ENCODE peak calls at places on chromosomes 3 and 15, in five cellular contexts. L is GM23248, T is OCI-LY7, S is PC-3, Z is PC-9. O is an unnamed sample.

GRCh38 chr15:36447373-36447772 is 132.1 kb upstream of the CDIN1 start:
- DNase-seq in T (no peak), Z (no peak), S (no peak), L (no peak), O (no peak)

GRCh38 chr3:37946531-37946889 is 44.1 kb upstream of the VILL start:
- DNase-seq in T (no peak), Z (no peak), L (no peak), S (no peak), O (no peak)

GRCh38 chr3:61582287-61582686 is 20.9 kb downstream of the PTPRG start:
- DNase-seq in T (no peak), L (no peak), S (no peak), Z (no peak), O (no peak)

GRCh38 chr3:66812126-66812525 is 186.0 kb upstream of the KBTBD8 start:
- DNase-seq in L (no peak), Z (no peak), T (no peak), S (no peak), O (no peak)

GRCh38 chr3:132033471-132033870 is 1.3 kb downstream of the CPNE4 start:
- DNase-seq in T (no peak), L (no peak), S (no peak), Z (no peak), O (no peak)

GRCh38 chr15:67080900-67081431 is 15.6 kb downstream of the SMAD3 start:
- DNase-seq in S (peak; percentile 43), T (peak; percentile 98), L (peak; percentile 98), Z (no peak), O (peak; percentile 96)

GRCh38 chr15:28942046-28942445 is 56.3 kb downstream of the APBA2 start:
- DNase-seq in L (no peak), Z (no peak), S (no peak), T (no peak), O (no peak)

GRCh38 chr15:91291673-91292072 is 191.6 kb downstream of the SV2B start:
- DNase-seq in L (no peak), T (peak; percentile 61), S (no peak), Z (no peak), O (peak; percentile 65)

GRCh38 chr15:91625506-91625905 is 228.0 kb upstream of the SLCO3A1 start:
- DNase-seq in Z (peak; percentile 60), S (peak; percentile 36), L (no peak), T (no peak), O (no peak)

GRCh38 chr15:74809242-74809641 is 3.4 kb upstream of the LMAN1L start:
- DNase-seq in L (no peak), S (no peak), Z (no peak), T (no peak), O (peak; percentile 66)

GRCh38 chr15:98025237-98025636 is 64.7 kb downstream of the ARRDC4 start:
- DNase-seq in L (peak; percentile 59), S (peak; percentile 64), Z (no peak), T (no peak), O (no peak)

GRCh38 chr15:60932051-60932915 is 296.8 kb downstream of the RORA start:
- DNase-seq in T (no peak), Z (peak; percentile 85), S (peak; percentile 88), L (peak; percentile 96), O (peak; percentile 42)

GRCh38 chr3:188627652-188628051 is 473.7 kb downstream of the LPP start:
- DNase-seq in Z (no peak), L (peak; percentile 85), S (peak; percentile 91), T (no peak), O (no peak)

GRCh38 chr15:72486144-72486543 is 12.0 kb downstream of the ARIH1 start:
- DNase-seq in T (no peak), Z (no peak), L (no peak), S (no peak), O (no peak)

GRCh38 chr3:67000006-67000405 is 1.9 kb downstream of the KBTBD8 start:
- DNase-seq in T (peak; percentile 82), L (peak; percentile 87), Z (no peak), S (peak; percentile 20), O (peak; percentile 92)

GRCh38 chr3:193509103-193509965 is 45.4 kb downstream of the ATP13A4 start:
- DNase-seq in Z (no peak), L (no peak), T (no peak), S (no peak), O (no peak)

GRCh38 chr15:77607111-77607893 is 25.4 kb downstream of the LINGO1 start:
- DNase-seq in L (peak; percentile 79), Z (no peak), S (no peak), T (no peak), O (no peak)

GRCh38 chr3:149466192-149466591 is 8.3 kb upstream of the TM4SF4 start:
- DNase-seq in L (peak; percentile 89), Z (peak; percentile 15), S (peak; percentile 45), T (no peak), O (no peak)

GRCh38 chr15:61051570-61052031 is 177.5 kb downstream of the RORA start:
- DNase-seq in T (peak; percentile 1), L (peak; percentile 85), Z (peak; percentile 29), S (peak; percentile 20), O (peak; percentile 44)

GRCh38 chr15:70014860-70015490 is 82.7 kb downstream of the TLE3 start:
- DNase-seq in S (no peak), L (no peak), T (peak; percentile 93), Z (peak; percentile 46), O (peak; percentile 78)

GRCh38 chr3:169091196-169091595 is 572.3 kb downstream of the MECOM start:
- DNase-seq in L (peak; percentile 87), S (no peak), T (no peak), Z (no peak), O (no peak)

GRCh38 chr3:171352387-171352935 is 107.7 kb downstream of the TNIK start:
- DNase-seq in L (no peak), S (no peak), Z (no peak), T (no peak), O (no peak)

GRCh38 chr3:151460240-151460639 is 621 bp downstream of the IGSF10 start:
- DNase-seq in L (peak; percentile 50), S (peak; percentile 27), T (no peak), Z (no peak), O (no peak)

GRCh38 chr15:57403007-57403406 is 26.7 kb downstream of the CGNL1 start:
- DNase-seq in T (no peak), Z (no peak), L (no peak), S (no peak), O (no peak)

GRCh38 chr3:115671761-115672455 is 48.6 kb downstream of the GAP43 start:
- DNase-seq in T (no peak), L (no peak), S (no peak), Z (no peak), O (no peak)

DNA sequence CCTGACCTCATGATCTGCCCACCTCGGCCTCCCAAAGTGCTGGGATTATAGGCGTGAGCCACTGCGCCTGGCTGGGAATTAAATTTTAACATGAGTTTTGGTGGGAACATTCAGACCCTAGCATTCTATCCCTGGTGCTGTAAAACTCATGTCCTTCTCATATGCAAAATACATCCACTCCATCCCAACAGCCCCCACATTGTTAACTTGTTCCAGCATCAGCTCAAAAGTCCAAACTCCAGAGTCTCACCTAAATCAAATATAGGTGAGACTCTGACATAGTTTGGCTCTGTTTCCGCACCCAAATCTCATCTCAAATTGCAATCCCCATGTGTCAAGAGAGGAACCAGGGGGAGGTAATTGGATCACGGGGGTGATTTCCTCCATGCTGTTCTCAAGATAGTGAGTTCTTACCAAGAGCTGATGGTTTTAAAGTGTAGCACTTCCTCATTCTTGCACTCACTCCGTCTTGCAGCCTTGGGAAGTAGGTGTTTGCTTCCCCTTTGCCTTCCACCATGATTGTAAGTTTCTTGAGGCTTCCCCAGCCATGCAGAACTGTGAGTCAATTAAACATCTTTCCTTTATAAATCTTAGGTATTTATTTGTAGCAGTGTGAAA is 96.2 kb upstream of the PLCL2 start:
- DNase-seq in L (no peak), S (no peak), T (no peak), Z (no peak), O (no peak)
- H3K9me2 ChIP-seq in L (no peaks in the 10 kb centered on the region), S (no peaks in the 10 kb centered on the region), T (no peaks in the 10 kb centered on the region), Z (no peaks in the 10 kb centered on the region), O (no peaks in the 10 kb centered on the region)

DNA sequence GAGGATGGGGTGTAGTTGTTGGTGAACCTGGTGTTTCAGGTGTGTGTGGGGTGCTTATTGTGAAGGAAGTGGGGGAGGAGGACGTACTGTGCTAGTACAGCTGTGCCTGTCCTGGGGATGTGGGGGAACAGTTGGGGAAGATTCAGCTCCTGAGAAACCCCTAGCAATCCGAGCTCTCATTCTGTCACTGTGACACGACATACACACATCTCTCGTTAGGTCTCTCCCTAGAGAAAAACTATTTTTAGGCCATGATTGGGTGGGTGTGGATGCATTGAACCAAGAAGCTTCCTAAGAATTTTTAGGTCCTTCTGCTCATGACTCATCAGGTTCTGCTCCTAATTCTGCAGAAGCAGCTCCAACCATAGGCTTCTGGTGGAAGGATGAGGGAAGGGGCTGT is 54.3 kb downstream of the SLC30A4 start:
- DNase-seq in S (no peak), L (peak; percentile 10), Z (no peak), T (no peak), O (no peak)
- H3K9me2 ChIP-seq in S (no peaks in the 10 kb centered on the region), L (no peaks in the 10 kb centered on the region), Z (no peaks in the 10 kb centered on the region), T (no peaks in the 10 kb centered on the region), O (no peaks in the 10 kb centered on the region)

DNA sequence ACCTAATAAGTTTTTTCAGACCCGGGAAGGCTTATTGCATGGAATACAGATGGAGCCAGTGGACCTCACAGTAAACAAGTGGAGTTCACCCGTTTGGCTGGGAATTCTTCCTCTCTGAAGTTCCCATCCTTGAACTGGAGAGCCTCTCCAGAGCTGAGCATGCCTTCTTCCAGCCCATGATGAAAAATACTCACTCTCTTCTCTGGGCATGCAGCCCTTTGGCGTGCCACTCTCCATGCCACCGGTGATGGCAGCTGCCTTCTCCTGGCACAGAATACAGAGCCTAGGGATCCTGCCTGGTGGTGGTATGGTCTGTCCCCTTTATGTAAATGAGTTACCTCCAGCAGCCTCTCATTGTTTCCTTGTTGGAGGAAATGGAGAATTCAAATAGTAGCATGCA is 150.8 kb downstream of the LEKR1 start:
- DNase-seq in L (no peak), S (no peak), T (no peak), Z (no peak), O (no peak)
- H3K9me2 ChIP-seq in L (no peaks in the 10 kb centered on the region), S (no peaks in the 10 kb centered on the region), T (no peaks in the 10 kb centered on the region), Z (no peaks in the 10 kb centered on the region), O (no peaks in the 10 kb centered on the region)

DNA sequence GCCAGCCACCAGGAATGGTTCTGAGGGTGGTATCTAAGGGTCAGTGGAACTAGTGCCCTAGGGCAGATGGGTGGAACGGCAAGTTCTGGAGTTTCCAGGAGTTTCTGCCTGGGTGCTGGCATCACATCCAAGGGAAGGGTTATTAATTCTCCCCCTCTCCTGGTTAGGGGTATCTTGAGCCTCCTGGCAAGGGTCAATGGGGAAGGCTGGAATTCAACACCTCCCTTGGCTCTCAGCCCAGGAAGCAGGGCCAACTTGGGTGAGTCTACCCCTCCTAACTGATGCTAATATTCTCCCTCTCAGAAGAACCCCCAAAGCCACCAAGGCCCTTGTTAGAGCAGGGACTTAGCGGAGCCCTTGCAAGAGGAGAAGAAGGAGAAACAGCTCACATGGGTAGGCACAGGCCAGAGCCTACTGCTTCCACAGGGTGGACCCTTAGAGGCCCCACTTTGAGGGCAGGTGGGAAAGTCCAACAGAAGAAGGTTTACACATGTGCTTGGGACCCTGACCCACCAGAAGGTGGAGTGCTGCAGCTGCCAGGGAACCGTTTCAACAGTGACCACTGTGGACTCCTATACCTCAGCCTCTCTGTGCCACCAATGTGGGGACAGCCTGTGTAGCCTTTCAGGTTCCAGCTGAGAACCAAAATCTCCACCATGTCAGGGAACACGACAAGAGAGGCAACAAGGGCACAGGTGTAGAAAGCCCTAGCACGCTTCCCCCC is 3.3 kb downstream of the TMEM115 start:
- DNase-seq in L (peak; percentile 13), T (no peak), S (no peak), Z (no peak), O (no peak)
- H3K9me2 ChIP-seq in L (no peaks in the 10 kb centered on the region), T (no peaks in the 10 kb centered on the region), S (no peaks in the 10 kb centered on the region), Z (no peaks in the 10 kb centered on the region), O (no peaks in the 10 kb centered on the region)

GRCh38 chr3:41162541-41162940 is 36.8 kb upstream of the CTNNB1 start:
- DNase-seq in S (no peak), T (no peak), L (no peak), Z (no peak), O (no peak)
- H3K9me2 ChIP-seq in S (no peaks in the 10 kb centered on the region), T (no peaks in the 10 kb centered on the region), L (no peaks in the 10 kb centered on the region), Z (no peaks in the 10 kb centered on the region), O (no peaks in the 10 kb centered on the region)

O was measured in Karpas-422.